ENCODE peak calls at places on chromosomes 3 and 15, in four cellular contexts. One of them, this sample, is unnamed.

GRCh38 chr3:194715022-194715800 is 29.5 kb downstream of the FAM43A start:
- DNase-seq in RPMI8226: no peak
- DNase-seq in adrenal gland: no peak
- DNase-seq in ELF-1: no peak
- DNase-seq in this sample: no peak

GRCh38 chr3:160434071-160434470 is 15.5 kb downstream of the TRIM59 start:
- DNase-seq in ELF-1: no peak
- DNase-seq in RPMI8226: no peak
- DNase-seq in adrenal gland: no peak
- DNase-seq in this sample: no peak

GRCh38 chr3:16280671-16281070 is 15.7 kb downstream of the OXNAD1 start:
- DNase-seq in ELF-1: no peak
- DNase-seq in RPMI8226: no peak
- DNase-seq in adrenal gland: no peak
- DNase-seq in this sample: no peak

GRCh38 chr3:154887869-154888268 is 192.2 kb upstream of the MME start:
- DNase-seq in ELF-1: no peak
- DNase-seq in RPMI8226: no peak
- DNase-seq in adrenal gland: no peak
- DNase-seq in this sample: no peak

GRCh38 chr3:101066776-101067175 is 73.6 kb upstream of the ABI3BP start:
- DNase-seq in RPMI8226: no peak
- DNase-seq in ELF-1: peak; percentile 1
- DNase-seq in adrenal gland: peak; percentile 27
- DNase-seq in this sample: no peak

GRCh38 chr3:49276475-49277356 is at the start of gene C3orf62:
- DNase-seq in adrenal gland: peak; percentile 95
- DNase-seq in ELF-1: peak; percentile 75
- DNase-seq in RPMI8226: peak; percentile 70
- DNase-seq in this sample: peak; percentile 91

GRCh38 chr15:99735868-99736267 is 2.6 kb upstream of the LYSMD4 start:
- DNase-seq in adrenal gland: no peak
- DNase-seq in RPMI8226: no peak
- DNase-seq in ELF-1: no peak
- DNase-seq in this sample: no peak

GRCh38 chr3:81666502-81667121 is 94.8 kb downstream of the GBE1 start:
- DNase-seq in ELF-1: no peak
- DNase-seq in RPMI8226: no peak
- DNase-seq in adrenal gland: no peak
- DNase-seq in this sample: no peak

GRCh38 chr3:5787863-5788488 is 600.5 kb downstream of the EDEM1 start:
- DNase-seq in ELF-1: peak; percentile 13
- DNase-seq in adrenal gland: no peak
- DNase-seq in RPMI8226: peak; percentile 8
- DNase-seq in this sample: peak; percentile 41

GRCh38 chr3:186154641-186155040 is 45.8 kb upstream of the ETV5 start:
- DNase-seq in RPMI8226: no peak
- DNase-seq in ELF-1: no peak
- DNase-seq in adrenal gland: no peak
- DNase-seq in this sample: no peak

GRCh38 chr3:119457260-119457659 is 6.2 kb downstream of the TMEM39A start:
- DNase-seq in adrenal gland: no peak
- DNase-seq in RPMI8226: no peak
- DNase-seq in ELF-1: no peak
- DNase-seq in this sample: no peak

GRCh38 chr3:38960953-38961622 is 90.7 kb downstream of the SCN11A start:
- DNase-seq in ELF-1: peak; percentile 68
- DNase-seq in RPMI8226: peak; percentile 43
- DNase-seq in adrenal gland: peak; percentile 42
- DNase-seq in this sample: peak; percentile 76

GRCh38 chr3:39961404-39961693 is 151.9 kb downstream of the MYRIP start:
- DNase-seq in ELF-1: no peak
- DNase-seq in adrenal gland: no peak
- DNase-seq in RPMI8226: no peak
- DNase-seq in this sample: no peak

GRCh38 chr3:45574067-45574494 is 20.5 kb upstream of the LIMD1 start:
- DNase-seq in adrenal gland: no peak
- DNase-seq in ELF-1: no peak
- DNase-seq in RPMI8226: no peak
- DNase-seq in this sample: no peak

GRCh38 chr15:69190504-69190903 is 30.1 kb downstream of the GLCE start:
- DNase-seq in RPMI8226: no peak
- DNase-seq in ELF-1: no peak
- DNase-seq in adrenal gland: no peak
- DNase-seq in this sample: no peak

This sample was measured in H9.